ENCODE peak calls at places on chromosomes 11 and 22, in seven cellular contexts. Y is glutamatergic neuron; K is stimulated activated CD8-positive, alpha-beta memory T cell treated with anti-CD3 and anti-CD28 coated beads, Interleukin-4, amount 100 ng/mL, for 24 hours; N is iris pigment epithelial cell; Q is KG1; Z is right cardiac atrium; F is C1 segment of cervical spinal cord. W is an unnamed sample.

GRCh38 chr11:27913650-27914049 is 194.3 kb downstream of the KIF18A start:
- DNase-seq in Y (no peak), K (no peak), Q (no peak), F (no peak), N (peak), Z (no peak), W (no peak)

GRCh38 chr22:18110194-18110943 is at the start of gene TUBA8:
- DNase-seq in Q (no peak), K (peak), F (no peak), Y (peak), N (peak), Z (peak), W (peak)

GRCh38 chr11:112012877-112013276 is 12.3 kb upstream of the DLAT start:
- DNase-seq in N (peak), F (no peak), Z (no peak), K (no peak), Q (no peak), Y (no peak), W (no peak)

GRCh38 chr22:21446128-21446826 is 20.9 kb upstream of the TMEM191C start:
- DNase-seq in F (no peak), N (no peak), Z (peak), Q (no peak), K (no peak), Y (peak), W (no peak)

GRCh38 chr22:25488244-25489020 is 76.0 kb upstream of the GRK3 start:
- DNase-seq in Y (no peak), F (peak), Z (peak), N (peak), Q (no peak), K (peak), W (no peak)

GRCh38 chr11:61480936-61481335 is 27.6 kb upstream of the LRRC10B start:
- DNase-seq in Z (peak), N (peak), K (no peak), F (no peak), Q (no peak), Y (peak), W (no peak)

GRCh38 chr11:46381836-46382643 is 571 bp downstream of the MDK start:
- DNase-seq in Z (peak), Q (no peak), Y (peak), K (no peak), F (no peak), N (no peak), W (no peak)

GRCh38 chr11:67423891-67424613 is 4.2 kb upstream of the RPS6KB2 start:
- DNase-seq in F (no peak), Y (peak), Z (peak), Q (no peak), K (no peak), N (no peak), W (no peak)

GRCh38 chr11:8941341-8942103 is 1.3 kb downstream of the ASCL3 start:
- DNase-seq in Y (no peak), F (no peak), Q (no peak), K (no peak), N (no peak), Z (no peak), W (no peak)

GRCh38 chr11:47152126-47152952 is 24.3 kb downstream of the ARFGAP2 start:
- DNase-seq in Y (no peak), F (no peak), K (no peak), Z (no peak), Q (no peak), N (no peak), W (no peak)

GRCh38 chr22:22099833-22100812 is 117.5 kb upstream of the TOP3B start:
- DNase-seq in F (no peak), Z (no peak), Q (no peak), Y (no peak), N (peak), K (no peak), W (peak)

GRCh38 chr11:58628446-58628845 is 6.0 kb downstream of the CNTF start:
- DNase-seq in N (peak), F (peak), Z (peak), Y (no peak), Q (no peak), K (no peak), W (no peak)

GRCh38 chr22:40533712-40534378 is 102.7 kb downstream of the MRTFA start:
- DNase-seq in Z (no peak), F (no peak), Y (no peak), K (peak), N (peak), Q (peak), W (peak)

GRCh38 chr22:32723632-32724031 is 77.9 kb upstream of the TIMP3 start:
- DNase-seq in Q (peak), F (peak), Z (peak), N (peak), Y (no peak), K (peak), W (no peak)

GRCh38 chr22:38879961-38880360 is 7.9 kb upstream of the CBX6 start:
- DNase-seq in K (no peak), N (no peak), Z (no peak), Y (no peak), F (no peak), Q (no peak), W (no peak)

GRCh38 chr11:102869354-102869753 is 5.4 kb downstream of the MMP12 start:
- DNase-seq in F (no peak), Q (no peak), N (peak), Z (no peak), Y (no peak), K (no peak), W (no peak)

GRCh38 chr22:45091254-45091854 is 72.4 kb upstream of the NUP50 start:
- DNase-seq in K (no peak), Q (no peak), F (no peak), Y (no peak), Z (no peak), N (no peak), W (no peak)

GRCh38 chr11:17719028-17719939 is at the start of gene MYOD1:
- DNase-seq in Z (no peak), Y (peak), Q (no peak), K (no peak), N (peak), F (no peak), W (no peak)

GRCh38 chr11:114524122-114524521 is 35.6 kb downstream of the NXPE1 start:
- DNase-seq in Q (no peak), F (no peak), N (no peak), Y (no peak), K (no peak), Z (no peak), W (no peak)

GRCh38 chr22:28585324-28585723 is 94.3 kb downstream of the TTC28 start:
- DNase-seq in N (no peak), Q (no peak), F (no peak), Z (no peak), K (no peak), Y (no peak), W (no peak)

W was measured in stimulated activated effector memory CD8-positive, alpha-beta T cell treated with anti-CD3 and anti-CD28 coated beads, Interleukin-12 subunit alpha, Interleukin-12 subunit beta, amount 100 ng/mL, for 72 hours.